ENCODE peak calls at places on chromosomes 11 and 22, in nine cellular contexts. One of them, this sample, is unnamed.

GRCh38 chr11:118666331-118666730 is 13.1 kb downstream of the TREH start:
- DNase-seq in foreskin fibroblast: no peak
- DNase-seq in HCT116: no peak
- DNase-seq in ovary: no peak
- DNase-seq in fibroblast of pulmonary artery: no peak
- DNase-seq in tibial artery: no peak
- DNase-seq in right lobe of liver: no peak
- DNase-seq in ascending aorta: no peak
- DNase-seq in OCI-LY7: no peak
- DNase-seq in this sample: no peak

GRCh38 chr11:117911694-117912093 is 17.5 kb downstream of the TMPRSS13 start:
- DNase-seq in tibial artery: peak; percentile 45
- DNase-seq in fibroblast of pulmonary artery: no peak
- DNase-seq in ascending aorta: no peak
- DNase-seq in right lobe of liver: no peak
- DNase-seq in OCI-LY7: no peak
- DNase-seq in foreskin fibroblast: no peak
- DNase-seq in ovary: no peak
- DNase-seq in HCT116: no peak
- DNase-seq in this sample: no peak

GRCh38 chr11:129248618-129249017 is 56.5 kb upstream of the ARHGAP32 start:
- DNase-seq in HCT116: no peak
- DNase-seq in right lobe of liver: no peak
- DNase-seq in tibial artery: no peak
- DNase-seq in OCI-LY7: no peak
- DNase-seq in ascending aorta: no peak
- DNase-seq in ovary: no peak
- DNase-seq in foreskin fibroblast: peak; percentile 71
- DNase-seq in fibroblast of pulmonary artery: peak; percentile 62
- DNase-seq in this sample: no peak

GRCh38 chr11:12050911-12051667 is 42.7 kb upstream of the DKK3 start:
- DNase-seq in ovary: no peak
- DNase-seq in OCI-LY7: no peak
- DNase-seq in ascending aorta: no peak
- DNase-seq in HCT116: no peak
- DNase-seq in foreskin fibroblast: no peak
- DNase-seq in tibial artery: no peak
- DNase-seq in right lobe of liver: peak; percentile 66
- DNase-seq in fibroblast of pulmonary artery: no peak
- DNase-seq in this sample: no peak

GRCh38 chr11:111541209-111542061 is 915 bp downstream of the LAYN start:
- DNase-seq in right lobe of liver: peak; percentile 37
- DNase-seq in ascending aorta: peak; percentile 81
- DNase-seq in tibial artery: peak; percentile 72
- DNase-seq in ovary: peak; percentile 82
- DNase-seq in fibroblast of pulmonary artery: peak; percentile 84
- DNase-seq in foreskin fibroblast: no peak
- DNase-seq in HCT116: no peak
- DNase-seq in OCI-LY7: no peak
- DNase-seq in this sample: no peak

GRCh38 chr11:129503646-129504045 is 128.0 kb downstream of the BARX2 start:
- DNase-seq in ovary: no peak
- DNase-seq in foreskin fibroblast: no peak
- DNase-seq in OCI-LY7: no peak
- DNase-seq in ascending aorta: no peak
- DNase-seq in tibial artery: no peak
- DNase-seq in right lobe of liver: no peak
- DNase-seq in fibroblast of pulmonary artery: no peak
- DNase-seq in HCT116: no peak
- DNase-seq in this sample: no peak

GRCh38 chr11:88344869-88345268 is 7.3 kb upstream of the CTSC start:
- DNase-seq in ovary: no peak
- DNase-seq in HCT116: no peak
- DNase-seq in foreskin fibroblast: no peak
- DNase-seq in fibroblast of pulmonary artery: no peak
- DNase-seq in tibial artery: no peak
- DNase-seq in ascending aorta: no peak
- DNase-seq in OCI-LY7: no peak
- DNase-seq in right lobe of liver: no peak
- DNase-seq in this sample: no peak

GRCh38 chr11:120181446-120181992 is 29.3 kb upstream of the OAF start:
- DNase-seq in ascending aorta: peak; percentile 50
- DNase-seq in HCT116: no peak
- DNase-seq in OCI-LY7: no peak
- DNase-seq in right lobe of liver: no peak
- DNase-seq in foreskin fibroblast: no peak
- DNase-seq in tibial artery: peak; percentile 39
- DNase-seq in fibroblast of pulmonary artery: no peak
- DNase-seq in ovary: no peak
- DNase-seq in this sample: no peak

GRCh38 chr22:23875801-23876200 is 18.1 kb downstream of the SLC2A11 start:
- DNase-seq in fibroblast of pulmonary artery: no peak
- DNase-seq in ascending aorta: no peak
- DNase-seq in ovary: no peak
- DNase-seq in OCI-LY7: no peak
- DNase-seq in right lobe of liver: no peak
- DNase-seq in tibial artery: no peak
- DNase-seq in HCT116: no peak
- DNase-seq in foreskin fibroblast: no peak
- DNase-seq in this sample: no peak

GRCh38 chr11:94739331-94739730 is 28.8 kb upstream of the AMOTL1 start:
- DNase-seq in OCI-LY7: no peak
- DNase-seq in HCT116: no peak
- DNase-seq in ascending aorta: no peak
- DNase-seq in ovary: no peak
- DNase-seq in right lobe of liver: no peak
- DNase-seq in fibroblast of pulmonary artery: no peak
- DNase-seq in foreskin fibroblast: no peak
- DNase-seq in tibial artery: no peak
- DNase-seq in this sample: no peak

GRCh38 chr11:111429066-111429506 is 50.0 kb upstream of the POU2AF1 start:
- DNase-seq in ovary: peak; percentile 49
- DNase-seq in fibroblast of pulmonary artery: peak; percentile 70
- DNase-seq in right lobe of liver: peak; percentile 38
- DNase-seq in ascending aorta: peak; percentile 75
- DNase-seq in foreskin fibroblast: peak; percentile 39
- DNase-seq in OCI-LY7: peak; percentile 85
- DNase-seq in tibial artery: peak; percentile 74
- DNase-seq in HCT116: peak; percentile 39
- DNase-seq in this sample: no peak

GRCh38 chr11:70734379-70734778 is 336.1 kb downstream of the CTTN start:
- DNase-seq in tibial artery: no peak
- DNase-seq in OCI-LY7: no peak
- DNase-seq in fibroblast of pulmonary artery: no peak
- DNase-seq in ovary: no peak
- DNase-seq in foreskin fibroblast: no peak
- DNase-seq in right lobe of liver: no peak
- DNase-seq in ascending aorta: no peak
- DNase-seq in HCT116: no peak
- DNase-seq in this sample: no peak

GRCh38 chr11:111688028-111688427 is 78.2 kb downstream of the PPP2R1B start:
- DNase-seq in ascending aorta: no peak
- DNase-seq in fibroblast of pulmonary artery: no peak
- DNase-seq in tibial artery: no peak
- DNase-seq in HCT116: no peak
- DNase-seq in foreskin fibroblast: no peak
- DNase-seq in ovary: no peak
- DNase-seq in right lobe of liver: peak; percentile 35
- DNase-seq in OCI-LY7: no peak
- DNase-seq in this sample: no peak

GRCh38 chr22:41619979-41620645 is 731 bp downstream of the DESI1 start:
- DNase-seq in ovary: peak; percentile 26
- DNase-seq in fibroblast of pulmonary artery: no peak
- DNase-seq in tibial artery: peak; percentile 73
- DNase-seq in foreskin fibroblast: no peak
- DNase-seq in right lobe of liver: peak; percentile 64
- DNase-seq in HCT116: no peak
- DNase-seq in ascending aorta: peak; percentile 66
- DNase-seq in OCI-LY7: peak; percentile 67
- DNase-seq in this sample: no peak

DNA sequence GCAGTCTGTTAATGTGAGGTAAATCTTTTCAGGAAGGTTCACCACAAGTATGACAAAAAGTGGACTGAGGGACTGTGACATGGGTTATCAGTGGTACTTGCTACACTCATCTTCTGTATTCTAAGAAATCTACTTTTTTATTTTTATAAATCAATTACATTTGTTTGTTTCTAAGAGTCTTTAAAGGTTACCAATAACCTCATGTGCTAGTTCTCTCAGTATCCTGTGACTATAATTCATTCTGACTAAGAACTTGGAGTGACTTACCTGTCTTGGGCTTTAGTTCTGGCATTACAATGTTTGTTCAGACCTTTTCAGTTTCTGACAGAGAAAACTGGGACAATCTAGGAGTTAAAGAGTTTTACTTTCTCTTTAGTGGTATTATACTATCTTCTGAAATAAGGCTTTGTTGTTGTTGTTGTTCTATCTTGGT is 108.4 kb downstream of the PDE3B start:
- DNase-seq in OCI-LY7: no peak
- DNase-seq in ascending aorta: no peak
- DNase-seq in HCT116: no peak
- DNase-seq in fibroblast of pulmonary artery: no peak
- DNase-seq in tibial artery: no peak
- DNase-seq in ovary: no peak
- DNase-seq in right lobe of liver: no peak
- DNase-seq in foreskin fibroblast: no peak
- DNase-seq in this sample: no peak
- TF ChIP-seq CTCF in OCI-LY7: no peak
- TF ChIP-seq CTCF in ascending aorta: no peak
- TF ChIP-seq CTCF in HCT116: no peak
- TF ChIP-seq CTCF in fibroblast of pulmonary artery: no peak
- TF ChIP-seq CTCF in tibial artery: no peak
- TF ChIP-seq CTCF in ovary: no peak
- TF ChIP-seq CTCF in right lobe of liver: no peak
- TF ChIP-seq CTCF in foreskin fibroblast: no peak
- TF ChIP-seq CTCF in this sample: no peak

GRCh38 chr22:37904572-37905533 is 1.2 kb upstream of the MICALL1 start:
- DNase-seq in foreskin fibroblast: peak; percentile 98
- DNase-seq in right lobe of liver: no peak
- DNase-seq in ascending aorta: peak; percentile 92
- DNase-seq in HCT116: peak; percentile 87
- DNase-seq in tibial artery: peak; percentile 80
- DNase-seq in ovary: peak; percentile 69
- DNase-seq in OCI-LY7: no peak
- DNase-seq in fibroblast of pulmonary artery: peak; percentile 98
- DNase-seq in this sample: no peak

GRCh38 chr22:37906364-37907008 is 389 bp downstream of the MICALL1 start:
- DNase-seq in foreskin fibroblast: no peak
- DNase-seq in tibial artery: no peak
- DNase-seq in fibroblast of pulmonary artery: no peak
- DNase-seq in HCT116: no peak
- DNase-seq in ovary: peak; percentile 36
- DNase-seq in right lobe of liver: no peak
- DNase-seq in OCI-LY7: peak; percentile 35
- DNase-seq in ascending aorta: no peak
- DNase-seq in this sample: no peak

GRCh38 chr22:37907036-37907954 is 1.2 kb downstream of the MICALL1 start:
- DNase-seq in tibial artery: no peak
- DNase-seq in fibroblast of pulmonary artery: peak; percentile 41
- DNase-seq in right lobe of liver: no peak
- DNase-seq in HCT116: no peak
- DNase-seq in OCI-LY7: no peak
- DNase-seq in ovary: no peak
- DNase-seq in foreskin fibroblast: peak; percentile 33
- DNase-seq in ascending aorta: no peak
- DNase-seq in this sample: no peak

GRCh38 chr22:37909756-37910155 is 3.7 kb downstream of the MICALL1 start:
- DNase-seq in fibroblast of pulmonary artery: no peak
- DNase-seq in tibial artery: no peak
- DNase-seq in HCT116: no peak
- DNase-seq in foreskin fibroblast: no peak
- DNase-seq in right lobe of liver: no peak
- DNase-seq in ovary: no peak
- DNase-seq in OCI-LY7: no peak
- DNase-seq in ascending aorta: no peak
- DNase-seq in this sample: no peak

DNA sequence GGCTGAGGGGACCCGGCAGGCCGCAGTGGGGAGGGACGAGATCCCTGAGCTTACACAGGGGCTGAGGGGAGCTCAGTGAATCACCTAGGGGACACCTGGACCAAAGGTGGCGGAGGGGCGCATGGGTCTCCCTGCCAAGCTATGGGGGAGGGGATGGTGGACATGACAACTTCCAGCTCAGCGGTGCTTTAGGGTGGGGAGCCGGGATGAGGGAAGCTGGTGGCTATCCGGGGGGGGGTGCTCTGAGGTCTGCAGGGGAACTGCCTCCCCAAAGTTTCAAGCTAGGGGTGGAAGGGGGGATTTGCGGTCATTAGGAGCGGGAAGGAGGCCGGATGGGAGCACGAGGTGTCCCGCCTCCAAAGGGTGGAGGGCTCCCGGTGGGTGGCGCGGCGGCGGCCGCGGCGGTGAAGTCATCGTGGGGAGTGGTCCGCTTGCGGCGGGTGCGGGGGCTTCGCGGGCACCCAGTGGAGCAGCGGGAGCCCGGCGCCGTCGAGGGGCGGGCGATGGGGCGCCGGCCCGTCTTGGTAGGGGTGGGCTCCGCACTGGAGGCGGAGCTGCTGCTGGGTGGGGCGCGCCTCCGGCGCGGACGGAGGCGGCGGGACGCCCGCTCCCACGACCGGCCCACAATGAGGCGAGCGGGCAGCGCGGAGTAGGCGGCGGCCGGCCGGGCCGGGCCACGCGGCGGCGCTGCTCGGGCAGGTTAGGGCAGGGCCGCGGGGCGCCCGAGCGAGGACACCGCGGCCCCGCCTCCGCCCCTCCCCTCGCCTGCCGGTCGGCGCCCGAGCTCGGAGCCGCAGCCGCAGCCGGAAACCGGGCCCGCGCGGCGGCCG is at the start of gene MICALL1:
- DNase-seq in ovary: peak; percentile 59
- DNase-seq in foreskin fibroblast: peak; percentile 83
- DNase-seq in OCI-LY7: peak; percentile 83
- DNase-seq in right lobe of liver: peak; percentile 84
- DNase-seq in HCT116: no peak
- DNase-seq in fibroblast of pulmonary artery: peak; percentile 70
- DNase-seq in ascending aorta: peak; percentile 84
- DNase-seq in tibial artery: peak; percentile 83
- DNase-seq in this sample: no peak
- TF ChIP-seq CTCF in ovary: peak; percentile 39
- TF ChIP-seq CTCF in foreskin fibroblast: no peak
- TF ChIP-seq CTCF in OCI-LY7: peak; percentile 30
- TF ChIP-seq CTCF in right lobe of liver: no peak
- TF ChIP-seq CTCF in HCT116: no peak
- TF ChIP-seq CTCF in fibroblast of pulmonary artery: no peak
- TF ChIP-seq CTCF in ascending aorta: peak; percentile 39
- TF ChIP-seq CTCF in tibial artery: peak; percentile 41
- TF ChIP-seq CTCF in this sample: no peak

GRCh38 chr22:47515384-47516125 is 753.1 kb downstream of the TBC1D22A start:
- DNase-seq in OCI-LY7: peak; percentile 17
- DNase-seq in ascending aorta: no peak
- DNase-seq in foreskin fibroblast: no peak
- DNase-seq in tibial artery: no peak
- DNase-seq in ovary: no peak
- DNase-seq in HCT116: no peak
- DNase-seq in fibroblast of pulmonary artery: no peak
- DNase-seq in right lobe of liver: no peak
- DNase-seq in this sample: no peak
- TF ChIP-seq CTCF in OCI-LY7: peak; percentile 60
- TF ChIP-seq CTCF in ascending aorta: no peak
- TF ChIP-seq CTCF in foreskin fibroblast: no peak
- TF ChIP-seq CTCF in tibial artery: no peak
- TF ChIP-seq CTCF in ovary: no peak
- TF ChIP-seq CTCF in HCT116: peak; percentile 10
- TF ChIP-seq CTCF in fibroblast of pulmonary artery: no peak
- TF ChIP-seq CTCF in right lobe of liver: no peak
- TF ChIP-seq CTCF in this sample: no peak

GRCh38 chr11:82315093-82315492 is 418.6 kb downstream of the FAM181B start:
- DNase-seq in fibroblast of pulmonary artery: no peak
- DNase-seq in ascending aorta: no peak
- DNase-seq in HCT116: no peak
- DNase-seq in right lobe of liver: peak; percentile 25
- DNase-seq in ovary: peak; percentile 10
- DNase-seq in OCI-LY7: peak; percentile 3
- DNase-seq in foreskin fibroblast: no peak
- DNase-seq in tibial artery: no peak
- DNase-seq in this sample: no peak
- TF ChIP-seq CTCF in fibroblast of pulmonary artery: no peak
- TF ChIP-seq CTCF in ascending aorta: no peak
- TF ChIP-seq CTCF in HCT116: peak; percentile 7
- TF ChIP-seq CTCF in right lobe of liver: peak; percentile 33
- TF ChIP-seq CTCF in ovary: no peak
- TF ChIP-seq CTCF in OCI-LY7: peak; percentile 55
- TF ChIP-seq CTCF in foreskin fibroblast: no peak
- TF ChIP-seq CTCF in tibial artery: no peak
- TF ChIP-seq CTCF in this sample: peak; percentile 16

This sample was measured in D721Med.